ENCODE peak calls at places on chromosome 5, in six cellular contexts. A is H1, Y is fibroblast of lung, F is endothelial cell of umbilical vein, R is hepatocyte, J is mammary epithelial cell. L is an unnamed sample.

GRCh38 chr5:126462239-126463014 is 39.2 kb downstream of the GRAMD2B start:
- DNase-seq in A (no peak), Y (peak; percentile 69), F (no peak), R (no peak), J (peak; percentile 51), L (no peak)

GRCh38 chr5:131394128-131394527 is 130.3 kb downstream of the CDC42SE2 start:
- DNase-seq in A (no peak), Y (peak; percentile 62), F (peak; percentile 85), R (peak; percentile 32), J (peak; percentile 9), L (no peak)

GRCh38 chr5:115477581-115477980 is 67.0 kb downstream of the FEM1C start:
- DNase-seq in A (no peak), Y (no peak), F (no peak), R (no peak), J (no peak), L (no peak)

GRCh38 chr5:119022773-119023172 is 34.4 kb upstream of the DTWD2 start:
- DNase-seq in A (no peak), Y (no peak), F (no peak), R (no peak), J (no peak), L (no peak)

GRCh38 chr5:176553260-176554085 is 4.3 kb downstream of the CDHR2 start:
- DNase-seq in A (no peak), Y (no peak), F (no peak), R (peak; percentile 76), J (peak; percentile 98), L (no peak)

GRCh38 chr5:80141147-80141671 is 106.1 kb downstream of the THBS4 start:
- DNase-seq in A (peak; percentile 61), Y (peak; percentile 15), F (peak; percentile 44), R (peak; percentile 56), J (no peak), L (no peak)

GRCh38 chr5:36777105-36777757 is 99.3 kb upstream of the NIPBL start:
- DNase-seq in A (peak; percentile 5), Y (peak; percentile 25), F (peak; percentile 50), R (peak; percentile 75), J (peak; percentile 8), L (no peak)

GRCh38 chr5:79956173-79956670 is 34.8 kb downstream of the MTX3 start:
- DNase-seq in A (no peak), Y (peak; percentile 77), F (no peak), R (no peak), J (peak; percentile 93), L (no peak)

GRCh38 chr5:80254767-80255424 is 952 bp downstream of the SERINC5 start:
- DNase-seq in A (no peak), Y (peak; percentile 68), F (peak; percentile 57), R (no peak), J (peak; percentile 59), L (peak; percentile 54)

GRCh38 chr5:158286827-158287226 is 427.9 kb upstream of the CLINT1 start:
- DNase-seq in A (no peak), Y (no peak), F (no peak), R (no peak), J (no peak), L (no peak)

GRCh38 chr5:56376128-56376527 is 143.0 kb upstream of the ANKRD55 start:
- DNase-seq in A (no peak), Y (no peak), F (no peak), R (no peak), J (no peak), L (no peak)

GRCh38 chr5:161544350-161544765 is 2.2 kb downstream of the GABRB2 start:
- DNase-seq in A (no peak), Y (peak; percentile 33), F (peak; percentile 12), R (peak; percentile 78), J (peak; percentile 5), L (peak; percentile 53)

GRCh38 chr5:92741906-92742305 is 839.1 kb downstream of the NR2F1-AS1 start:
- DNase-seq in A (no peak), Y (no peak), F (no peak), R (no peak), J (peak; percentile 21), L (no peak)

GRCh38 chr5:109041319-109041718 is 293.6 kb downstream of the FER start:
- DNase-seq in A (no peak), Y (no peak), F (no peak), R (no peak), J (no peak), L (no peak)

GRCh38 chr5:68722357-68722756 is 371.5 kb upstream of the SLC30A5 start:
- DNase-seq in A (no peak), Y (no peak), F (no peak), R (no peak), J (no peak), L (no peak)

GRCh38 chr5:123371575-123372179 is 51.5 kb downstream of the CEP120 start:
- DNase-seq in A (peak; percentile 2), Y (no peak), F (no peak), R (peak; percentile 30), J (peak; percentile 16), L (peak; percentile 15)

GRCh38 chr5:97547999-97548797 is 365.2 kb upstream of the RIOK2 start:
- DNase-seq in A (no peak), Y (peak; percentile 34), F (peak; percentile 84), R (no peak), J (no peak), L (no peak)

GRCh38 chr5:139342423-139342723 is 719 bp downstream of the PAIP2 start:
- DNase-seq in A (no peak), Y (no peak), F (no peak), R (no peak), J (no peak), L (no peak)

GRCh38 chr5:6439588-6440550 is 8.8 kb upstream of the UBE2QL1 start:
- DNase-seq in A (no peak), Y (peak; percentile 18), F (no peak), R (no peak), J (peak; percentile 9), L (no peak)

GRCh38 chr5:163565492-163565891 is 60.1 kb downstream of the MAT2B start:
- DNase-seq in A (no peak), Y (no peak), F (no peak), R (peak; percentile 32), J (peak; percentile 4), L (no peak)

GRCh38 chr5:132746592-132747063 is 598 bp upstream of the CCNI2 start:
- DNase-seq in A (no peak), Y (no peak), F (peak; percentile 50), R (peak; percentile 66), J (no peak), L (no peak)

GRCh38 chr5:132749506-132749905 is 2.3 kb downstream of the CCNI2 start:
- DNase-seq in A (no peak), Y (no peak), F (no peak), R (no peak), J (no peak), L (no peak)

GRCh38 chr5:132747064-132747692 is at the start of gene CCNI2:
- DNase-seq in A (no peak), Y (no peak), F (peak; percentile 29), R (peak; percentile 58), J (peak; percentile 5), L (no peak)

GRCh38 chr5:132748522-132749000 is 1.3 kb downstream of the CCNI2 start:
- DNase-seq in A (no peak), Y (no peak), F (no peak), R (no peak), J (peak; percentile 46), L (no peak)

DNA sequence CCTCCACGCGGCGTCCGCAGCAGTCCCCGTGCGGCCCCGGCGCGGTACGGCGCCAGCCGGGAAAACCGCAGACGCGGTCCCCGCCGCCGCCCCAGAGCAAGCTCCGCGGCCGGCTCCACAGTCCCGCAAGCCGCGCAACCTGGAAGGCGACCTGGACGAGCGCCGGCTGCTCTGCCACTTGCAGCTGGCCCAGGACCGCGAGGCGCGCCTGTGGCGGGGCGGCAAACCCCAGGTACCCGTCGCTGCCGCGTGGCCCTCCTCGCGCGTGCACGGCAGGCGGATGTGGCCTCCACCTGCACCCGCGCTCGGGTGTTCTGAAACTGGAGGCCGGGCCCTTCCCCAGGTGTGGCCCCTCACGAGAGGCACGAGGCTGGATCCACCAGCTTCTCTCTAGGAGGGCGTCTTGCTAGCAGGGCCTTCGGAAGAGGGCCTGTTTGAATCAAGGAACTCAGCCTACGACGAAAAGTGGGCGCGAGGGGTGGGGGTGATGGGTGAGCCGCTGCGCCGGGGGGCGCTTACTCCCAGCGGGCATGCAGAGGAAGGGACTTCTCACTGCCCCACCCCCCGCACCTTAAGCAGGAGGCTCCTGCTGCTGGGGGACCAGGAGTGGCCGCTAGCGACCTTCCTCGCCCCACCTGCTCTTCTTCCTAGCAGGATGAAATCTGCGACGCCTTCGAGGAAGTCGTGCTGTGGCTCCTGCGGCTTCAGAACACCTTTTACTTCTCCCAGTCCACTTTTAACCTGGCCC is 641 bp downstream of the CCNI2 start:
- DNase-seq in A (no peak), Y (no peak), F (no peak), R (peak; percentile 42), J (no peak), L (no peak)
- TF ChIP-seq EZH2 in A (peak; percentile 93), Y (peak; percentile 76), F (peak; percentile 55), R (peak; percentile 61), J (no peak), L (no peak)

DNA sequence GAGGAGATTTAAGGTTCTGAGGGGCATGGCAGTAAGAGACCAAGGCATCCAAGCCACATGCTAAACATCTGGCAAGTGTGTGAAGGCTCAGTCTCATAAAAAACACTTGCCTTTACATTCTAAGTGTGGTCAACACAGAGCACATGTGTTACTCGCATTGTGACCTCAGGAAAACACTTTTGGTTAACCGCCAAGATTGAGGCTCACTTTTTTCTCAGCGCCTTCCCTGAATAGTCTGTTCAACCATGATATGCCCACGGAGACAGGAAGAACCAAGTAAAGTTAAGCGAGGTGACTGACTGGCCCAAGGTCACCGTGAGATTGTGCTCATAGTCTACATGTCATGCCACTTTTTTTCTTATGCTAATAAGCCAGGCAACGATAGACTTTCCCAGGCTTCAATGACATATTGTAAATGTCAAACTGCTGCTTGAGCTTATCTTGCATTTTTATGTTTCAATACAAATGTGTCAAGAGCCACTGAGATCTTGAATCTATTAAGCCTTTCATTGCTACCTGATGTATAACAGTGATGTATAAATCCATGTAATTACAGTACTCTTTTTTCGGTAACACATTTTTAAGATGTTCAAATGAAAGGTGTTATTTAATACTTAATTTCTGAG is 21.1 kb upstream of the IL9 start:
- DNase-seq in A (no peak), Y (no peak), F (no peak), R (no peak), J (no peak), L (no peak)
- H3K4me2 ChIP-seq in A (no peak overlapping the region), Y (no peak overlapping the region), F (no peak overlapping the region), R (no peak overlapping the region), J (no peak overlapping the region), L (no peak overlapping the region)

GRCh38 chr5:60843693-60844428 is at the start of gene ELOVL7:
- DNase-seq in A (peak; percentile 70), Y (peak; percentile 42), F (peak; percentile 14), R (peak; percentile 94), J (peak; percentile 79), L (no peak)

GRCh38 chr5:60846298-60846697 is 2.2 kb upstream of the ELOVL7 start:
- DNase-seq in A (no peak), Y (no peak), F (no peak), R (no peak), J (no peak), L (no peak)

GRCh38 chr5:60844429-60844890 is 391 bp upstream of the ELOVL7 start:
- DNase-seq in A (no peak), Y (peak; percentile 30), F (no peak), R (no peak), J (peak; percentile 83), L (no peak)

GRCh38 chr5:60841361-60841760 is 2.7 kb downstream of the ELOVL7 start:
- DNase-seq in A (no peak), Y (no peak), F (no peak), R (no peak), J (no peak), L (no peak)

GRCh38 chr5:60842859-60843692 is 993 bp downstream of the ELOVL7 start:
- DNase-seq in A (no peak), Y (no peak), F (peak; percentile 8), R (peak; percentile 40), J (peak; percentile 58), L (no peak)
- TF ChIP-seq EZH2 in A (no peak), Y (peak; percentile 91), F (peak; percentile 94), R (peak; percentile 6), J (no peak), L (no peak)

GRCh38 chr5:133930061-133930823 is 38.2 kb downstream of the C5orf15 start:
- DNase-seq in A (no peak), Y (peak; percentile 87), F (no peak), R (no peak), J (no peak), L (no peak)
- H3K4me2 ChIP-seq in A (no peak overlapping the region), Y (peak overlapping the region; percentile 75), F (no peak overlapping the region), R (no peak overlapping the region), J (no peak overlapping the region), L (no peak overlapping the region)

L was measured in DND-41.